ENCODE peak calls at places on chromosomes 2 and 18, in five cellular contexts. C is HL-60, Y is osteocyte, A is cardiac fibroblast, Q is neural progenitor cell. U is an unnamed sample.

GRCh38 chr18:35524236-35524635 is 26.5 kb upstream of the INO80C start:
- DNase-seq in C (no peak), Y (peak; percentile 67), A (peak; percentile 26), Q (no peak), U (no peak)

GRCh38 chr18:50193796-50194622 is 938 bp downstream of the MYO5B start:
- DNase-seq in C (no peak), Y (no peak), A (no peak), Q (peak; percentile 58), U (no peak)

GRCh38 chr2:109457366-109457765 is 156.4 kb downstream of the SEPTIN10 start:
- DNase-seq in C (no peak), Y (no peak), A (no peak), Q (no peak), U (no peak)

GRCh38 chr2:170813611-170814550 is 2.8 kb upstream of the GAD1 start:
- DNase-seq in C (no peak), Y (no peak), A (peak; percentile 52), Q (peak; percentile 94), U (no peak)

GRCh38 chr18:13137041-13137938 is 81.3 kb upstream of the LDLRAD4 start:
- DNase-seq in C (peak; percentile 6), Y (no peak), A (peak; percentile 27), Q (peak; percentile 21), U (no peak)

GRCh38 chr2:26274058-26274613 is 29.4 kb downstream of the HADHB start:
- DNase-seq in C (peak; percentile 61), Y (no peak), A (peak; percentile 98), Q (no peak), U (peak; percentile 69)

GRCh38 chr2:162932416-162932815 is 93.8 kb upstream of the KCNH7 start:
- DNase-seq in C (no peak), Y (no peak), A (no peak), Q (no peak), U (no peak)

GRCh38 chr18:48947583-48947982 is 3.2 kb downstream of the SMAD7 start:
- DNase-seq in C (no peak), Y (no peak), A (no peak), Q (no peak), U (no peak)

GRCh38 chr2:140714586-140714985 is 1416.2 kb downstream of the LRP1B start:
- DNase-seq in C (no peak), Y (no peak), A (no peak), Q (no peak), U (no peak)

GRCh38 chr2:53670351-53670750 is 97.3 kb upstream of the CHAC2 start:
- DNase-seq in C (no peak), Y (no peak), A (peak; percentile 31), Q (no peak), U (no peak)

GRCh38 chr2:108219688-108220087 is 20.1 kb upstream of the SULT1C3 start:
- DNase-seq in C (no peak), Y (no peak), A (no peak), Q (no peak), U (no peak)

GRCh38 chr2:175844169-175844568 is 157.9 kb downstream of the LNPK start:
- DNase-seq in C (no peak), Y (no peak), A (peak; percentile 13), Q (no peak), U (no peak)

GRCh38 chr18:5309888-5310470 is 14.5 kb upstream of the ZBTB14 start:
- DNase-seq in C (no peak), Y (no peak), A (no peak), Q (no peak), U (no peak)

GRCh38 chr18:13436596-13436995 is 218.0 kb downstream of the LDLRAD4 start:
- DNase-seq in C (no peak), Y (no peak), A (no peak), Q (no peak), U (no peak)

GRCh38 chr2:177573120-177573519 is 180.5 kb downstream of the AGPS start:
- DNase-seq in C (no peak), Y (no peak), A (peak; percentile 22), Q (no peak), U (no peak)

GRCh38 chr2:236946871-236947270 is 138.8 kb upstream of the COPS8 start:
- DNase-seq in C (no peak), Y (peak; percentile 15), A (peak; percentile 54), Q (no peak), U (no peak)

GRCh38 chr2:95375532-95376221 is 26.8 kb upstream of the FAHD2A start:
- DNase-seq in C (no peak), Y (no peak), A (no peak), Q (no peak), U (no peak)

GRCh38 chr2:69436594-69436936 is 670 bp downstream of the NFU1 start:
- DNase-seq in C (no peak), Y (no peak), A (no peak), Q (no peak), U (no peak)

GRCh38 chr2:98314251-98314650 is 32.0 kb upstream of the CNGA3 start:
- DNase-seq in C (no peak), Y (no peak), A (no peak), Q (no peak), U (no peak)

GRCh38 chr18:64202229-64202835 is 53.4 kb upstream of the LINC00305 start:
- DNase-seq in C (no peak), Y (no peak), A (no peak), Q (peak; percentile 27), U (no peak)

GRCh38 chr2:88054300-88055048 is 1.1 kb downstream of the KRCC1 start:
- DNase-seq in C (no peak), Y (no peak), A (peak; percentile 7), Q (no peak), U (no peak)

GRCh38 chr2:174122185-174122584 is 126.1 kb downstream of the OLA1 start:
- DNase-seq in C (no peak), Y (no peak), A (no peak), Q (no peak), U (no peak)

GRCh38 chr18:58496937-58497336 is 132.0 kb downstream of the ALPK2 start:
- DNase-seq in C (no peak), Y (no peak), A (no peak), Q (peak; percentile 60), U (no peak)

GRCh38 chr2:134367915-134368911 is 114.3 kb downstream of the MGAT5 start:
- DNase-seq in C (no peak), Y (no peak), A (peak; percentile 44), Q (no peak), U (no peak)

GRCh38 chr2:222268311-222268980 is 30.4 kb downstream of the PAX3 start:
- DNase-seq in C (no peak), Y (no peak), A (no peak), Q (no peak), U (no peak)

GRCh38 chr18:47996091-47996541 is 65.7 kb upstream of the SMAD2 start:
- DNase-seq in C (no peak), Y (no peak), A (no peak), Q (peak; percentile 88), U (no peak)

GRCh38 chr2:96156011-96156820 is 11.0 kb upstream of the DUSP2 start:
- DNase-seq in C (no peak), Y (no peak), A (no peak), Q (no peak), U (no peak)

GRCh38 chr18:34467059-34467458 is 242.3 kb upstream of the NOL4 start:
- DNase-seq in C (no peak), Y (no peak), A (no peak), Q (no peak), U (no peak)

GRCh38 chr2:138775725-138776124 is 4.5 kb downstream of the NXPH2 start:
- DNase-seq in C (no peak), Y (no peak), A (no peak), Q (no peak), U (no peak)

GRCh38 chr2:178415979-178416378 is 35.0 kb downstream of the PRKRA start:
- DNase-seq in C (no peak), Y (no peak), A (no peak), Q (no peak), U (no peak)

GRCh38 chr2:59896499-59896898 is 657.0 kb downstream of the BCL11A start:
- DNase-seq in C (no peak), Y (no peak), A (no peak), Q (no peak), U (no peak)

GRCh38 chr2:139122711-139123158 is 342.5 kb upstream of the NXPH2 start:
- DNase-seq in C (no peak), Y (no peak), A (peak; percentile 69), Q (no peak), U (no peak)

GRCh38 chr2:21396252-21396651 is 272.5 kb downstream of the TDRD15 start:
- DNase-seq in C (no peak), Y (no peak), A (no peak), Q (no peak), U (no peak)

GRCh38 chr2:231640646-231641111 is 48.0 kb downstream of the TEX44 start:
- DNase-seq in C (peak; percentile 83), Y (no peak), A (peak; percentile 41), Q (peak; percentile 45), U (no peak)

GRCh38 chr18:13915973-13916372 is 637 bp upstream of the MC2R start:
- DNase-seq in C (no peak), Y (no peak), A (no peak), Q (no peak), U (no peak)

GRCh38 chr2:8408560-8409460 is 273.0 kb upstream of the ID2 start:
- DNase-seq in C (no peak), Y (no peak), A (no peak), Q (no peak), U (peak; percentile 57)

GRCh38 chr2:64036343-64036742 is 17.1 kb upstream of the VPS54 start:
- DNase-seq in C (no peak), Y (no peak), A (peak; percentile 56), Q (no peak), U (no peak)

GRCh38 chr2:201618744-201619654 is 24.3 kb downstream of the TMEM237 start:
- DNase-seq in C (no peak), Y (no peak), A (peak; percentile 85), Q (no peak), U (no peak)

GRCh38 chr18:26803643-26804042 is 61.9 kb downstream of the AQP4 start:
- DNase-seq in C (no peak), Y (no peak), A (no peak), Q (no peak), U (no peak)
- TF ChIP-seq CTCF in C (no peak), Y (no peak), A (no peak), Q (peak; percentile 43), U (no peak)

GRCh38 chr2:238381341-238382130 is 45.2 kb upstream of the ASB1 start:
- DNase-seq in C (peak; percentile 74), Y (no peak), A (no peak), Q (no peak), U (peak; percentile 74)
- TF ChIP-seq CTCF in C (no peak), Y (no peak), A (no peak), Q (no peak), U (no peak)

GRCh38 chr2:203122317-203122998 is 107.8 kb downstream of the NBEAL1 start:
- DNase-seq in C (no peak), Y (no peak), A (peak; percentile 40), Q (no peak), U (no peak)
- TF ChIP-seq CTCF in C (no peak), Y (peak; percentile 48), A (no peak), Q (no peak), U (no peak)

GRCh38 chr2:35343135-35343534 is 1012.4 kb upstream of the CRIM1 start:
- DNase-seq in C (no peak), Y (no peak), A (no peak), Q (peak; percentile 23), U (no peak)
- TF ChIP-seq CTCF in C (no peak), Y (peak; percentile 46), A (peak; percentile 17), Q (peak; percentile 58), U (no peak)